ENCODE peak calls at places on chromosomes 1 and 21, in four cellular contexts. M is mesendoderm; T is anterior cingulate cortex; B is stimulated activated CD8-positive, alpha-beta memory T cell treated with anti-CD3 and anti-CD28 coated beads, Interleukin-4, amount 100 ng/mL, for 1 hour. E is an unnamed sample.

GRCh38 chr1:64969305-64970066 is 3.1 kb upstream of the JAK1 start:
- DNase-seq in M (no peak), T (no peak), B (no peak), E (no peak)

GRCh38 chr1:115829947-115830346 is 11.0 kb downstream of the NHLH2 start:
- DNase-seq in M (peak), T (no peak), B (no peak), E (no peak)

GRCh38 chr1:61536174-61536573 is 188.8 kb downstream of the TM2D1 start:
- DNase-seq in M (no peak), T (no peak), B (no peak), E (no peak)

GRCh38 chr1:22711591-22712501 is 1.2 kb downstream of the EPHB2 start:
- DNase-seq in M (no peak), T (no peak), B (no peak), E (no peak)

GRCh38 chr1:41648844-41649243 is 164.4 kb upstream of the EDN2 start:
- DNase-seq in M (no peak), T (no peak), B (no peak), E (no peak)

GRCh38 chr1:14120895-14121294 is 420.9 kb downstream of the PRDM2 start:
- DNase-seq in M (no peak), T (no peak), B (no peak), E (no peak)

GRCh38 chr1:206713070-206713469 is 28.4 kb downstream of the MAPKAPK2 start:
- DNase-seq in M (no peak), T (no peak), B (no peak), E (no peak)

GRCh38 chr1:81832573-81832972 is 31.8 kb downstream of the ADGRL2 start:
- DNase-seq in M (peak), T (no peak), B (no peak), E (no peak)

GRCh38 chr1:3687509-3687908 is 35.2 kb downstream of the TP73 start:
- DNase-seq in M (peak), T (no peak), B (no peak), E (no peak)

GRCh38 chr1:53366901-53367502 is 39.1 kb upstream of the LRP8 start:
- DNase-seq in M (no peak), T (no peak), B (no peak), E (no peak)

GRCh38 chr1:3534803-3535637 is 76.3 kb downstream of the MEGF6 start:
- DNase-seq in M (no peak), T (no peak), B (no peak), E (no peak)

GRCh38 chr1:202023033-202023433 is 12.6 kb downstream of the ELF3 start:
- DNase-seq in M (no peak), T (no peak), B (no peak), E (peak)

GRCh38 chr1:145846191-145846590 is 761 bp downstream of the NUDT17 start:
- DNase-seq in M (peak), T (no peak), B (no peak), E (no peak)

GRCh38 chr1:3068400-3069361 is at the start of gene PRDM16:
- DNase-seq in M (peak), T (no peak), B (no peak), E (no peak)

GRCh38 chr1:82896036-82896435 is 1095.3 kb downstream of the ADGRL2 start:
- DNase-seq in M (no peak), T (no peak), B (no peak), E (no peak)

GRCh38 chr21:14602418-14602987 is 56.4 kb upstream of the SAMSN1 start:
- DNase-seq in M (no peak), T (no peak), B (no peak), E (no peak)

GRCh38 chr1:54604572-54605370 is 18.6 kb downstream of the FAM151A start:
- DNase-seq in M (no peak), T (no peak), B (peak), E (peak)

GRCh38 chr21:28299946-28300345 is 692.7 kb downstream of the LTN1 start:
- DNase-seq in M (no peak), T (no peak), B (no peak), E (no peak)

GRCh38 chr21:26099610-26100219 is 70.9 kb downstream of the APP start:
- DNase-seq in M (peak), T (no peak), B (no peak), E (no peak)

GRCh38 chr21:32278068-32278467 is 781 bp downstream of the MIS18A start:
- DNase-seq in M (peak), T (no peak), B (no peak), E (no peak)

GRCh38 chr1:205009666-205010065 is 33.3 kb upstream of the CNTN2 start:
- DNase-seq in M (no peak), T (no peak), B (no peak), E (no peak)

E was measured in NCI-H774.